ENCODE peak calls at places on chromosomes 5 and 9, in five cellular contexts. One of them, this sample, is unnamed.

GRCh38 chr5:133142782-133143181 is 91.0 kb downstream of the HSPA4 start:
- DNase-seq in RWPE1: no peak
- DNase-seq in suprapubic skin: no peak
- DNase-seq in MCF 10A: no peak
- DNase-seq in fibroblast of mammary gland: no peak
- DNase-seq in this sample: no peak

GRCh38 chr9:114395196-114395595 is 7.4 kb upstream of the AKNA start:
- DNase-seq in RWPE1: no peak
- DNase-seq in suprapubic skin: no peak
- DNase-seq in MCF 10A: no peak
- DNase-seq in fibroblast of mammary gland: no peak
- DNase-seq in this sample: no peak

GRCh38 chr5:112097768-112098167 is 321.3 kb downstream of the EPB41L4A start:
- DNase-seq in RWPE1: no peak
- DNase-seq in suprapubic skin: no peak
- DNase-seq in MCF 10A: peak; percentile 13
- DNase-seq in fibroblast of mammary gland: peak; percentile 25
- DNase-seq in this sample: no peak

GRCh38 chr5:122102825-122103224 is 24.8 kb upstream of the LOX start:
- DNase-seq in RWPE1: no peak
- DNase-seq in suprapubic skin: no peak
- DNase-seq in MCF 10A: peak; percentile 49
- DNase-seq in fibroblast of mammary gland: peak; percentile 83
- DNase-seq in this sample: no peak

GRCh38 chr9:72362680-72363139 is 2.3 kb downstream of the ZFAND5 start:
- DNase-seq in RWPE1: no peak
- DNase-seq in suprapubic skin: no peak
- DNase-seq in MCF 10A: peak; percentile 51
- DNase-seq in fibroblast of mammary gland: peak; percentile 85
- DNase-seq in this sample: no peak

GRCh38 chr9:19828586-19828985 is 39.7 kb upstream of the SLC24A2 start:
- DNase-seq in RWPE1: no peak
- DNase-seq in suprapubic skin: no peak
- DNase-seq in MCF 10A: no peak
- DNase-seq in fibroblast of mammary gland: no peak
- DNase-seq in this sample: no peak

GRCh38 chr9:86406366-86406765 is 52.2 kb upstream of the TUT7 start:
- DNase-seq in RWPE1: peak; percentile 70
- DNase-seq in suprapubic skin: no peak
- DNase-seq in MCF 10A: peak; percentile 80
- DNase-seq in fibroblast of mammary gland: peak; percentile 97
- DNase-seq in this sample: no peak

GRCh38 chr5:112923148-112923917 is 1.3 kb upstream of the REEP5 start:
- DNase-seq in RWPE1: no peak
- DNase-seq in suprapubic skin: no peak
- DNase-seq in MCF 10A: no peak
- DNase-seq in fibroblast of mammary gland: no peak
- DNase-seq in this sample: no peak

GRCh38 chr9:71249729-71250317 is 128.4 kb upstream of the TRPM3 start:
- DNase-seq in RWPE1: peak; percentile 75
- DNase-seq in suprapubic skin: no peak
- DNase-seq in MCF 10A: peak; percentile 75
- DNase-seq in fibroblast of mammary gland: peak; percentile 80
- DNase-seq in this sample: no peak

GRCh38 chr9:95086564-95086955 is 230.9 kb downstream of the FANCC start:
- DNase-seq in RWPE1: no peak
- DNase-seq in suprapubic skin: peak; percentile 39
- DNase-seq in MCF 10A: no peak
- DNase-seq in fibroblast of mammary gland: no peak
- DNase-seq in this sample: no peak

GRCh38 chr5:150606476-150606875 is 34.0 kb upstream of the SYNPO start:
- DNase-seq in RWPE1: no peak
- DNase-seq in suprapubic skin: no peak
- DNase-seq in MCF 10A: no peak
- DNase-seq in fibroblast of mammary gland: no peak
- DNase-seq in this sample: no peak

GRCh38 chr9:92764988-92765936 is 629 bp upstream of the BICD2 start:
- DNase-seq in RWPE1: peak; percentile 100
- DNase-seq in suprapubic skin: peak; percentile 99
- DNase-seq in MCF 10A: peak; percentile 97
- DNase-seq in fibroblast of mammary gland: peak; percentile 95
- DNase-seq in this sample: peak; percentile 93

GRCh38 chr5:14038341-14038959 is 94.0 kb upstream of the DNAH5 start:
- DNase-seq in RWPE1: peak; percentile 34
- DNase-seq in suprapubic skin: no peak
- DNase-seq in MCF 10A: peak; percentile 38
- DNase-seq in fibroblast of mammary gland: peak; percentile 98
- DNase-seq in this sample: no peak

GRCh38 chr5:148005788-148006520 is 57.8 kb upstream of the SPINK5 start:
- DNase-seq in RWPE1: no peak
- DNase-seq in suprapubic skin: no peak
- DNase-seq in MCF 10A: no peak
- DNase-seq in fibroblast of mammary gland: peak; percentile 9
- DNase-seq in this sample: no peak

GRCh38 chr5:113572716-113573115 is 59.2 kb downstream of the YTHDC2 start:
- DNase-seq in RWPE1: no peak
- DNase-seq in suprapubic skin: no peak
- DNase-seq in MCF 10A: no peak
- DNase-seq in fibroblast of mammary gland: peak; percentile 7
- DNase-seq in this sample: no peak

GRCh38 chr5:153513171-153513570 is 22.7 kb downstream of the GRIA1 start:
- DNase-seq in RWPE1: no peak
- DNase-seq in suprapubic skin: no peak
- DNase-seq in MCF 10A: no peak
- DNase-seq in fibroblast of mammary gland: peak; percentile 62
- DNase-seq in this sample: no peak

GRCh38 chr5:153799466-153799865 is 239.2 kb downstream of the FAM114A2 start:
- DNase-seq in RWPE1: no peak
- DNase-seq in suprapubic skin: no peak
- DNase-seq in MCF 10A: no peak
- DNase-seq in fibroblast of mammary gland: no peak
- DNase-seq in this sample: no peak

GRCh38 chr9:127644428-127644827 is 32.4 kb downstream of the STXBP1 start:
- DNase-seq in RWPE1: no peak
- DNase-seq in suprapubic skin: no peak
- DNase-seq in MCF 10A: no peak
- DNase-seq in fibroblast of mammary gland: no peak
- DNase-seq in this sample: no peak

GRCh38 chr5:5198111-5198510 is 58.0 kb downstream of the ADAMTS16 start:
- DNase-seq in RWPE1: no peak
- DNase-seq in suprapubic skin: no peak
- DNase-seq in MCF 10A: no peak
- DNase-seq in fibroblast of mammary gland: peak; percentile 27
- DNase-seq in this sample: no peak

GRCh38 chr5:108730617-108731340 is 16.9 kb upstream of the FER start:
- DNase-seq in RWPE1: no peak
- DNase-seq in suprapubic skin: no peak
- DNase-seq in MCF 10A: no peak
- DNase-seq in fibroblast of mammary gland: peak; percentile 14
- DNase-seq in this sample: no peak

GRCh38 chr9:3664044-3664443 is 138.2 kb upstream of the RFX3 start:
- DNase-seq in RWPE1: no peak
- DNase-seq in suprapubic skin: no peak
- DNase-seq in MCF 10A: no peak
- DNase-seq in fibroblast of mammary gland: no peak
- DNase-seq in this sample: no peak

GRCh38 chr5:145180341-145180740 is 654.8 kb downstream of the PRELID2 start:
- DNase-seq in RWPE1: no peak
- DNase-seq in suprapubic skin: no peak
- DNase-seq in MCF 10A: no peak
- DNase-seq in fibroblast of mammary gland: no peak
- DNase-seq in this sample: no peak

GRCh38 chr9:14423816-14424261 is 109.9 kb upstream of the NFIB start:
- DNase-seq in RWPE1: peak; percentile 8
- DNase-seq in suprapubic skin: no peak
- DNase-seq in MCF 10A: peak; percentile 55
- DNase-seq in fibroblast of mammary gland: peak; percentile 76
- DNase-seq in this sample: no peak

GRCh38 chr5:172453986-172454354 is 355 bp downstream of the SH3PXD2B start:
- DNase-seq in RWPE1: no peak
- DNase-seq in suprapubic skin: no peak
- DNase-seq in MCF 10A: peak; percentile 44
- DNase-seq in fibroblast of mammary gland: no peak
- DNase-seq in this sample: no peak

GRCh38 chr5:95484421-95484820 is 70.4 kb downstream of the SKIC3 start:
- DNase-seq in RWPE1: no peak
- DNase-seq in suprapubic skin: no peak
- DNase-seq in MCF 10A: no peak
- DNase-seq in fibroblast of mammary gland: no peak
- DNase-seq in this sample: no peak

GRCh38 chr9:98962181-98962560 is 18.5 kb downstream of the COL15A1 start:
- DNase-seq in RWPE1: no peak
- DNase-seq in suprapubic skin: no peak
- DNase-seq in MCF 10A: no peak
- DNase-seq in fibroblast of mammary gland: peak; percentile 80
- DNase-seq in this sample: no peak

GRCh38 chr5:14838396-14839319 is 32.9 kb downstream of the ANKH start:
- DNase-seq in RWPE1: no peak
- DNase-seq in suprapubic skin: no peak
- DNase-seq in MCF 10A: no peak
- DNase-seq in fibroblast of mammary gland: no peak
- DNase-seq in this sample: no peak

GRCh38 chr9:117957267-117957666 is 253.1 kb downstream of the TLR4 start:
- DNase-seq in RWPE1: peak; percentile 22
- DNase-seq in suprapubic skin: no peak
- DNase-seq in MCF 10A: peak; percentile 83
- DNase-seq in fibroblast of mammary gland: no peak
- DNase-seq in this sample: no peak

GRCh38 chr9:125990793-125991220 is 243.6 kb downstream of the PBX3 start:
- DNase-seq in RWPE1: no peak
- DNase-seq in suprapubic skin: peak; percentile 39
- DNase-seq in MCF 10A: no peak
- DNase-seq in fibroblast of mammary gland: no peak
- DNase-seq in this sample: no peak

GRCh38 chr5:126233256-126233655 is 190.0 kb upstream of the GRAMD2B start:
- DNase-seq in RWPE1: no peak
- DNase-seq in suprapubic skin: no peak
- DNase-seq in MCF 10A: no peak
- DNase-seq in fibroblast of mammary gland: peak; percentile 48
- DNase-seq in this sample: no peak

GRCh38 chr9:35042891-35043545 is 29.4 kb downstream of the VCP start:
- DNase-seq in RWPE1: no peak
- DNase-seq in suprapubic skin: no peak
- DNase-seq in MCF 10A: no peak
- DNase-seq in fibroblast of mammary gland: no peak
- DNase-seq in this sample: no peak

GRCh38 chr9:131722260-131722659 is 17.6 kb downstream of the RAPGEF1 start:
- DNase-seq in RWPE1: no peak
- DNase-seq in suprapubic skin: no peak
- DNase-seq in MCF 10A: no peak
- DNase-seq in fibroblast of mammary gland: no peak
- DNase-seq in this sample: no peak
- TF ChIP-seq CTCF in RWPE1: no peak
- TF ChIP-seq CTCF in suprapubic skin: no peak
- TF ChIP-seq CTCF in MCF 10A: no peak
- TF ChIP-seq CTCF in fibroblast of mammary gland: no peak
- TF ChIP-seq CTCF in this sample: no peak

DNA sequence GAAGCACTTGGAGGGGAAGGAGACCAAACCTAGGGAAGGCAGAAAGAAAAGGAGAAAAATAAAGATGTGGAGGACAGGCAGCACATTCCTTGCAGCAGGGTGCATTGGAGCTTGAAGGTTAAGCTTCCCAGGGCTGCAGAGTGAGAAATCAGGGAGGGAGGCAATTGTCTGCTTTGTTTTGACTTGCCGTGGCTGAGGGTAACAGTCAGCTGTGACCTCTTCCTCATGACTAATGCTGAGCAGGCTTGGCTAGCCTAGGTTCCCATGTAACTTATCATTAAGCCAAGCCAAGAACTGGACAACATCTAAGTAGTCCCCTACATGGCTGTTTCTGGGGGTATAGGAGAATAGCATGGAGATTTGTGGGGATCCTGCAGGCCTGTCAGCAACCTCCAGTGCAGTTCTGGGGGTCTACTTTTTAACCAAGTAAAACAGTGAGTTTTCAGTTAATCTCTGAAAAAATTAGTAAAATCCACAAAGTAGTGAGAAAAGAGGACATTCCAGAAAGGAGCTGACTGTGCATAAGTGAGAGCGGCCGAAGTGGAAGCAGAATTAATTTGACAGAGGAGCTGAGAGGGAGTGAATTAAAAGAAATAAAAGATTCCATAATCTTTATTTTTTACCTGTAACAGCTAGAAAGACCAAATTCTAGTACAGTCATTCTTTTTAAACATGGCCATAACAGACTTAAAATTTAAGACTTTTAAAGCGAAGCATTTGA is 149.0 kb downstream of the SGCD start:
- DNase-seq in RWPE1: peak; percentile 70
- DNase-seq in suprapubic skin: peak; percentile 60
- DNase-seq in MCF 10A: peak; percentile 94
- DNase-seq in fibroblast of mammary gland: peak; percentile 97
- DNase-seq in this sample: no peak
- TF ChIP-seq CTCF in RWPE1: no peak
- TF ChIP-seq CTCF in suprapubic skin: no peak
- TF ChIP-seq CTCF in MCF 10A: no peak
- TF ChIP-seq CTCF in fibroblast of mammary gland: peak; percentile 41
- TF ChIP-seq CTCF in this sample: no peak

GRCh38 chr5:41638685-41639084 is 128.3 kb upstream of the PLCXD3 start:
- DNase-seq in RWPE1: no peak
- DNase-seq in suprapubic skin: no peak
- DNase-seq in MCF 10A: no peak
- DNase-seq in fibroblast of mammary gland: no peak
- DNase-seq in this sample: no peak

GRCh38 chr5:41637424-41637823 is 127.0 kb upstream of the PLCXD3 start:
- DNase-seq in RWPE1: no peak
- DNase-seq in suprapubic skin: no peak
- DNase-seq in MCF 10A: no peak
- DNase-seq in fibroblast of mammary gland: no peak
- DNase-seq in this sample: no peak

GRCh38 chr5:41636605-41637004 is 126.2 kb upstream of the PLCXD3 start:
- DNase-seq in RWPE1: no peak
- DNase-seq in suprapubic skin: no peak
- DNase-seq in MCF 10A: peak; percentile 36
- DNase-seq in fibroblast of mammary gland: peak; percentile 36
- DNase-seq in this sample: no peak

GRCh38 chr5:41641621-41642020 is 131.2 kb upstream of the PLCXD3 start:
- DNase-seq in RWPE1: no peak
- DNase-seq in suprapubic skin: no peak
- DNase-seq in MCF 10A: peak; percentile 9
- DNase-seq in fibroblast of mammary gland: peak; percentile 34
- DNase-seq in this sample: no peak

DNA sequence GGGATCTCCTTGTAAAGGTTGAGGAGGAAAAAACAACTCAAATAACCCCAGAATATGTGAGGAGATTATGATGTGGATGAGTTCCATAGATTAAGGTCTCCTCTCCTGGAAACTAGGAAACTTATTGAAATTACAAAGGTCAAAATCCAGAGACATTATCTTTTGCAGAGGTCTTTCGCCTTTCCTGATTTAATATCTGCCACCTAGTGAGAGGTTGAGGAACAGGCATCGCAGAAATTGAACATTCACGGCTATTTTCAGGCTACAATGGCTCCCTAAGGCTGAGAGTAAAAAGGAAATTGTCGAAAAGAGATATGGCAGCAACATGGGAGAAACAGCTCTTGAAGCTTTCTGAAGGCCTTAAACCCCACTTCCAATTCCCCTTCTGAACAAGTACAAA is 127.5 kb upstream of the PLCXD3 start:
- DNase-seq in RWPE1: no peak
- DNase-seq in suprapubic skin: no peak
- DNase-seq in MCF 10A: no peak
- DNase-seq in fibroblast of mammary gland: no peak
- DNase-seq in this sample: no peak
- TF ChIP-seq CTCF in RWPE1: no peak
- TF ChIP-seq CTCF in suprapubic skin: no peak
- TF ChIP-seq CTCF in MCF 10A: no peak
- TF ChIP-seq CTCF in fibroblast of mammary gland: peak; percentile 33
- TF ChIP-seq CTCF in this sample: no peak

GRCh38 chr9:12094051-12094450 is 599.1 kb upstream of the TYRP1 start:
- DNase-seq in RWPE1: peak; percentile 17
- DNase-seq in suprapubic skin: no peak
- DNase-seq in MCF 10A: no peak
- DNase-seq in fibroblast of mammary gland: no peak
- DNase-seq in this sample: no peak
- TF ChIP-seq CTCF in RWPE1: no peak
- TF ChIP-seq CTCF in suprapubic skin: no peak
- TF ChIP-seq CTCF in MCF 10A: no peak
- TF ChIP-seq CTCF in fibroblast of mammary gland: no peak
- TF ChIP-seq CTCF in this sample: no peak